ENCODE peak calls at places on chromosomes 1 and 21, in nine cellular contexts. M, S, J, N, V, P, W, G and A are unnamed samples. For H3K27me3 and H3K4me1, the result is how much of the 10 kb centered on the place peaks cover.

GRCh38 chr21:45950740-45951515 is 30.6 kb upstream of the COL6A1 start:
- DNase-seq in M (peak), N (no peak), W (peak), J (no peak), G (no peak), P (peak), S (peak), V (no peak), A (peak)

GRCh38 chr1:57485643-57486042 is 61.8 kb upstream of the DAB1 start:
- DNase-seq in M (peak), P (no peak), V (no peak), J (no peak), S (peak), G (no peak), W (peak), N (no peak), A (no peak)

GRCh38 chr21:29185172-29185571 is 54.7 kb downstream of the MAP3K7CL start:
- DNase-seq in V (no peak), G (no peak), P (no peak), N (no peak), M (no peak), S (no peak), J (no peak), W (no peak), A (no peak)

GRCh38 chr1:23558140-23558871 is 995 bp downstream of the ID3 start:
- DNase-seq in G (peak), V (peak), S (peak), M (peak), N (no peak), J (no peak), P (peak), W (peak), A (peak)

GRCh38 chr1:156346636-156347035 is 8.3 kb downstream of the TSACC start:
- DNase-seq in W (peak), V (no peak), G (no peak), J (no peak), P (no peak), S (no peak), N (no peak), M (peak), A (no peak)

GRCh38 chr21:34526618-34527290 is 14.7 kb upstream of the KCNE1 start:
- DNase-seq in P (no peak), V (no peak), G (peak), N (peak), W (peak), M (peak), J (peak), S (peak), A (peak)

GRCh38 chr1:87346130-87346804 is 17.6 kb downstream of the LMO4 start:
- DNase-seq in M (no peak), V (no peak), N (no peak), W (no peak), G (no peak), J (no peak), S (no peak), P (no peak), A (no peak)

GRCh38 chr1:115133440-115133839 is 44.1 kb upstream of the TSPAN2 start:
- DNase-seq in N (no peak), G (no peak), W (peak), V (no peak), P (no peak), M (peak), S (peak), J (no peak), A (no peak)

GRCh38 chr1:172815740-172816139 is 156.8 kb downstream of the FASLG start:
- DNase-seq in N (no peak), W (no peak), P (no peak), V (no peak), S (no peak), J (no peak), G (no peak), M (peak), A (no peak)

GRCh38 chr1:12539705-12540579 is 78.1 kb downstream of the DHRS3 start:
- DNase-seq in J (peak), V (no peak), M (peak), P (no peak), N (peak), G (peak), W (peak), S (no peak), A (no peak)

GRCh38 chr1:102733491-102734236 is 374.7 kb downstream of the COL11A1 start:
- DNase-seq in M (peak), N (no peak), G (no peak), V (no peak), S (no peak), P (no peak), W (no peak), J (no peak), A (no peak)

GRCh38 chr1:200184196-200184595 is 156.7 kb downstream of the NR5A2 start:
- DNase-seq in W (peak), S (peak), N (no peak), M (peak), G (no peak), J (peak), P (no peak), V (no peak), A (peak)

GRCh38 chr1:166017395-166017794 is 149.4 kb downstream of the FAM78B start:
- DNase-seq in J (no peak), G (peak), N (no peak), W (no peak), P (no peak), S (no peak), M (no peak), V (no peak), A (no peak)

GRCh38 chr1:42014823-42015222 is 96.1 kb upstream of the HIVEP3 start:
- DNase-seq in S (no peak), G (no peak), J (no peak), N (no peak), M (no peak), W (no peak), P (no peak), V (no peak), A (no peak)

GRCh38 chr1:199759268-199759724 is 268.2 kb upstream of the NR5A2 start:
- DNase-seq in V (no peak), S (peak), J (no peak), G (no peak), P (no peak), M (peak), W (peak), N (no peak), A (peak)

GRCh38 chr21:26453258-26453657 is 119.8 kb downstream of the CYYR1 start:
- DNase-seq in P (no peak), S (no peak), M (no peak), W (no peak), V (no peak), J (no peak), N (no peak), G (no peak), A (no peak)

GRCh38 chr1:113912594-113913311 is 7.6 kb downstream of the DCLRE1B start:
- DNase-seq in V (no peak), G (peak), W (peak), J (peak), S (peak), N (no peak), M (peak), P (no peak), A (no peak)

GRCh38 chr1:228168563-228169270 is 3.1 kb downstream of the IBA57 start:
- DNase-seq in V (no peak), M (no peak), J (no peak), S (no peak), P (no peak), W (no peak), G (no peak), N (no peak), A (no peak)

GRCh38 chr1:153612755-153613331 is at the start of gene S100A16:
- DNase-seq in M (peak), P (no peak), N (peak), J (peak), V (no peak), G (no peak), W (peak), S (peak), A (peak)

GRCh38 chr1:28144203-28145135 is 32.0 kb downstream of the PTAFR start:
- DNase-seq in M (peak), S (peak), V (no peak), G (peak), P (peak), N (no peak), W (peak), J (no peak), A (peak)

GRCh38 chr1:15153842-15154479 is 414 bp downstream of the TMEM51 start:
- DNase-seq in S (peak), G (peak), M (peak), V (no peak), N (no peak), P (peak), W (peak), J (peak), A (peak)

GRCh38 chr1:30982937-30983336 is 74.4 kb upstream of the SDC3 start:
- DNase-seq in V (no peak), G (no peak), N (no peak), S (no peak), P (no peak), W (peak), J (no peak), M (no peak), A (no peak)

GRCh38 chr1:236522937-236523703 is 662 bp upstream of the LGALS8 start:
- DNase-seq in N (no peak), V (peak), G (peak), M (no peak), W (no peak), P (no peak), S (peak), J (no peak), A (no peak)

GRCh38 chr1:30315185-30315960 is 408.0 kb downstream of the MATN1 start:
- DNase-seq in S (no peak), J (no peak), N (peak), V (no peak), P (no peak), W (peak), M (no peak), G (no peak), A (no peak)

GRCh38 chr1:54575161-54575560 is 27.1 kb downstream of the ACOT11 start:
- DNase-seq in P (no peak), V (no peak), J (no peak), G (peak), M (no peak), W (no peak), N (no peak), S (no peak), A (no peak)

GRCh38 chr1:67748630-67749029 is 63.6 kb downstream of the GADD45A start:
- DNase-seq in M (peak), V (no peak), J (no peak), N (no peak), G (no peak), W (peak), P (no peak), S (peak), A (peak)

GRCh38 chr1:109890115-109890953 is 20.3 kb upstream of the CSF1 start:
- DNase-seq in M (no peak), P (no peak), N (no peak), J (no peak), G (peak), V (no peak), W (no peak), S (no peak), A (no peak)

GRCh38 chr1:47474278-47475193 is 36.7 kb downstream of the FOXD2 start:
- DNase-seq in M (no peak), S (no peak), N (no peak), W (no peak), G (no peak), J (no peak), P (no peak), V (no peak), A (no peak)
- H3K27me3 ChIP-seq in M (under half), S (under half), N (under half), W (under half), G (under half), J (under half), P (under half), V (under half), A (under half)

GRCh38 chr1:25900209-25900608 is 6.0 kb downstream of the STMN1 start:
- DNase-seq in V (no peak), J (no peak), S (no peak), G (no peak), M (no peak), N (no peak), W (no peak), P (no peak), A (no peak)
- H3K4me1 ChIP-seq in V (under half), J (under half), S (under half), G (under half), M (under half), N (under half), W (under half), P (under half), A (under half)

DNA sequence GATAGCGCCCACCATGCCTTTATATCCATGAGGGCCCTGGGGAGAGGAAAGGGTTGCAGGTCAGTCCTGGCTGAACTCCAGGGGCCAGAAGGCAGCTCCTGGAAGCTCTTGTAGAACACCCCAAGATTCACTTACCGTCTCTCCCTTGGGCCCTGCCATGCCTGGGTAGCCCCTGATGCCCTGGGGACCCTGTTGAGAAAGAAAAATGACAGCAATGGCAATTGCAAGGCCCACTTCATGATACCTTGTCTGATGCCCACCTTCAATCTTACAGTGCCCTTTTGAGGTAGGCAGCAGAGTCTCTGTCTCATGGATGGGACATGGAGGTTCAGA is 7.0 kb downstream of the COL9A2 start:
- DNase-seq in P (no peak), S (no peak), J (no peak), M (no peak), N (no peak), W (no peak), G (no peak), V (no peak), A (no peak)
- H3K27me3 ChIP-seq in P (under half), S (under half), J (under half), M (under half), N (under half), W (under half), G (under half), V (under half), A (under half)

DNA sequence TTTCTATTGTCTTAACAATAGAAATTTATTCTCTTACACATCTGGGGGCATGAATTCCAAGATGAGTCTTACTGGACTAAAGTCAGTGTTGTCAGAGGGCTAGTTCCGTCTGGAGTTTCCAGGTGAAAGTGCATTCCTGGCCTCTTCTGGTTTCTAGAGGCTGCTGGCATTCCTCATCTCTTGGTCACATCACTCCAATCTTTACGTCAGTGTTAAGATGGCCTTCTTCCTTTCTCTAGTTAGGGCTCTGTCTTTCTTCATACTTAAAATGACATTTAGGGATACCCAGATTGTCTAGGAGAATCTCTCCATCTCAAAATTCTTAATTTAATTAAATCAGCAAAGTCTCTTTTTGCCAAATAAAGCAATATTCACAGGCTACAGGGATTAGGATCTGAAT is 13.3 kb upstream of the PDC start:
- DNase-seq in W (peak), P (no peak), S (peak), N (no peak), J (no peak), V (no peak), M (peak), G (no peak), A (no peak)
- H3K4me1 ChIP-seq in W (under half), P (under half), S (under half), N (under half), J (under half), V (under half), M (under half), G (under half), A (under half)

GRCh38 chr21:33033961-33034413 is 8.3 kb downstream of the OLIG2 start:
- DNase-seq in P (no peak), J (no peak), M (no peak), S (no peak), G (no peak), V (no peak), N (no peak), W (no peak), A (no peak)
- H3K27me3 ChIP-seq in P (half or more), J (half or more), M (half or more), S (under half), G (half or more), V (under half), N (half or more), W (half or more), A (half or more)

DNA sequence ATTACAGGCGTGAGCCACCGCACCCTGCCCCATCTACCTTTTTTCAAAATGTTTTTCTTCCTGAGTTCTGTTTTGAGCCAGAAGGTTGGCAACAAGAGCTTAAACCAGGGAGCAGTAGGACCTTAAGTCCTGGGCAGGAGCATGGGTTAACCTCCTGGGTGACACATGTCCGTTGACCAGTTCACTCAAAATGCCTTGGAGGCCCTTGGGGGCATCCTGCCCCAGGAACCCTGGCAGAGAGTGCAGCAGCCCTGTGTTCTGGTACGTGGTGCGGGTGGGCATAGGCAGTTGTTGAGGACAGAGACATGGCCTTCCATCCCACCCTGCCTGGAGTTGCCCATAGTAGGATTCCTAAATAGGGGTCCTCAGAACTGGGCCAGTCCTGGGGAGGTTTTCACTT is 11.6 kb downstream of the H6PD start:
- DNase-seq in J (no peak), N (no peak), G (no peak), S (no peak), V (no peak), W (no peak), P (no peak), M (no peak), A (no peak)
- H3K4me1 ChIP-seq in J (half or more), N (half or more), G (under half), S (under half), V (under half), W (under half), P (under half), M (under half), A (under half)

GRCh38 chr1:10788592-10789006 is 7.8 kb downstream of the CASZ1 start:
- DNase-seq in S (peak), W (no peak), P (peak), G (peak), N (no peak), J (peak), V (no peak), M (peak), A (no peak)
- H3K27me3 ChIP-seq in S (under half), W (under half), P (under half), G (half or more), N (half or more), J (under half), V (under half), M (under half), A (under half)

DNA sequence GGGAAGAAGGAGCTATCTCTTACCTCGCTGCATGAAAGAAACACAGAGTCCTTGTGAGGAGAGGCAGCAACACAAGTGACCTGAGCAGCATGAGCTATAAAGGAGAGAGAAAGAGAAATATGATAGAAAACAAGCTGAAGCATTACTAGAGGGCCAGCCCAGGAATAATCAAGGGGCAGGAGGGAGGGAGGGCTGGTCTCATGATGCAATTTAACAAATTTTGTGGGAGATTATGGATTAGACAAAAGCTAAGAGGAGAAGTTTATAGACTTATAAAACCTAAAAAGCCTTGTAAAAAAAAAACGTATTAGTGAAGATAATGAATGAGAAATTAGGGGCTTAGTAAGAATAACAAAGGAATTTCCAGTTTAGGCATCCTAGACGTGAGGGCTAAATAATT is 5.0 kb downstream of the WDR77 start:
- DNase-seq in P (no peak), G (no peak), V (no peak), J (no peak), M (no peak), S (no peak), W (no peak), N (no peak), A (no peak)
- H3K4me1 ChIP-seq in P (under half), G (under half), V (under half), J (under half), M (under half), S (under half), W (under half), N (under half), A (under half)